ENCODE peak calls at places on chromosomes 13 and 19, in four cellular contexts. W is A549, A is GM12878, R is H1. S is an unnamed sample.

GRCh38 chr13:78569029-78569428 is 34.3 kb downstream of the POU4F1 start:
- DNase-seq in W (no peak), A (no peak), R (no peak), S (no peak)

GRCh38 chr13:91904597-91904996 is 506.2 kb downstream of the GPC5 start:
- DNase-seq in W (no peak), A (peak), R (no peak), S (no peak)

GRCh38 chr13:102814793-102815192 is 15.9 kb downstream of the BIVM start:
- DNase-seq in W (no peak), A (no peak), R (no peak), S (no peak)

GRCh38 chr19:728011-728410 is 19.3 kb downstream of the PALM start:
- DNase-seq in W (no peak), A (no peak), R (no peak), S (no peak)

GRCh38 chr19:42270346-42271044 is 1.4 kb downstream of the CIC start:
- DNase-seq in W (peak), A (no peak), R (no peak), S (no peak)

GRCh38 chr19:15015946-15016542 is 33.2 kb upstream of the CASP14 start:
- DNase-seq in W (no peak), A (no peak), R (no peak), S (peak)

GRCh38 chr19:35207391-35207871 is 21.1 kb downstream of the FAM187B start:
- DNase-seq in W (no peak), A (no peak), R (no peak), S (no peak)

GRCh38 chr13:23534090-23534489 is 36.1 kb upstream of the TNFRSF19 start:
- DNase-seq in W (no peak), A (no peak), R (no peak), S (no peak)

GRCh38 chr13:94703271-94703670 is 9.1 kb downstream of the SOX21 start:
- DNase-seq in W (no peak), A (no peak), R (no peak), S (no peak)

GRCh38 chr13:45786293-45786920 is 65.1 kb downstream of the SIAH3 start:
- DNase-seq in W (no peak), A (no peak), R (no peak), S (no peak)

DNA sequence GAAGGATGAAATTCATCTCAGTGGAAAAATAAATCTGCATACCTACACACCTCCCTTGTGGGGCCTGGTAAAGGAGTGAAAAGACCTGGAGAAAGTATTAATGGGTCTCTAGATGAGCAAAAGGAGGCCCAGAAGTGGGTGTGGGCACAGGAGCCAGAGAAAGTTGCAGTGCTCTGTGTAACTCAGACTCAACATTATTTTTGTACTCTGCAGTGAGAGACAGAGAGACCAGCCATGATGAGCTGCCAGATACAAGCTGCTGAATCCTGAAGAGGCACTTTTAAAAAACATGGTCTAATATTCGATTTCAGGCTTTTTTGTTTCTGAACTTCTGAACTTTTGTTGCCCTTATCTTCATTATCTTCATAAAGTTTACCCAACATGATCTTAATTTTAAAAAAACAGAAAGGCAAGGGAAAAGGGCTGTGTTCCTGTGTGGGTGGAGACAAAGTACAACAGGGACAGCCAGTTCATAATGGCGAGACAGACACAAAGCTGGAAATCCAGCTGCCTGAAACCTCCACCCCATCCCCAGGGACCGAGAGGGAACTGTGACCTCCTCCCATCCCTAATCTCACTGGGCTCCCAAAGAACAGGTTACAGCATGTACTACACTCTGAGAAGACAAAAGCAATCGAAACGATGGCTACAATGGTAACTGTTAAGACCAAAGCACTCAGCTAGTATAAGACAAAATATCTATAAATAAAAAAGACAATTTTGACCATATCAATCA is 77.2 kb downstream of the KLF12 start:
- DNase-seq in W (no peak), A (no peak), R (no peak), S (no peak)
- TF ChIP-seq KDM1A in W (no peak), A (no peak), R (no peak), S (no peak)

GRCh38 chr19:29727906-29728305 is 12.8 kb upstream of the C19orf12 start:
- DNase-seq in W (no peak), A (no peak), R (no peak), S (no peak)

GRCh38 chr19:29724741-29725140 is 9.7 kb upstream of the C19orf12 start:
- DNase-seq in W (no peak), A (no peak), R (no peak), S (no peak)

GRCh38 chr19:29724102-29724641 is 9.1 kb upstream of the C19orf12 start:
- DNase-seq in W (no peak), A (no peak), R (no peak), S (peak)
- TF ChIP-seq RFX5 in W (no peak), A (no peak), R (no peak), S (no peak)

DNA sequence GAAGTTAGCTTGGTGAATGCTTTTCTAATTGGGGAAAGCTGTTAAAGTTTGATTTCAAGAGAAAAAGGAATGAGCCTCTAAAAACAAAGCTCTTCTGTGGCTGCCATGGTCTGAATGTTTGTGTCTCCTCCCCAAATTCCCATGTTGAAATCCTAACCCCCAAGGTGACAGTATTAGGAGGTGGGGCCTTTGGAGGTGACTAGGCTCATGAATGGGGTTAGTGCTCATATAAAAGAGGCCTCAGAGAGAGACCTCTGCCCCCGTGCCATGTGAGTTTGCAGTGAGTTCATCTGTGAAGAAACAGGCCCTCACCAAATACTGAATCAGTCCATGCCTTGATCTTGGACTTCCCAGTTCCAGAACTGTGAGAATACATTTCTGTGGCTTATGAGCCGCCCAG is 56.5 kb downstream of the ARHGEF7 start:
- DNase-seq in W (no peak), A (no peak), R (no peak), S (no peak)
- TF ChIP-seq KDM1A in W (no peak), A (no peak), R (no peak), S (no peak)

GRCh38 chr13:36764957-36765356 is 54.1 kb upstream of the RFXAP start:
- DNase-seq in W (no peak), A (no peak), R (no peak), S (no peak)

GRCh38 chr13:36769126-36769525 is 49.9 kb upstream of the RFXAP start:
- DNase-seq in W (no peak), A (no peak), R (no peak), S (no peak)

GRCh38 chr13:36764536-36764935 is 54.5 kb upstream of the RFXAP start:
- DNase-seq in W (no peak), A (no peak), R (no peak), S (no peak)

GRCh38 chr13:36767276-36767675 is 51.7 kb upstream of the RFXAP start:
- DNase-seq in W (no peak), A (no peak), R (no peak), S (no peak)

DNA sequence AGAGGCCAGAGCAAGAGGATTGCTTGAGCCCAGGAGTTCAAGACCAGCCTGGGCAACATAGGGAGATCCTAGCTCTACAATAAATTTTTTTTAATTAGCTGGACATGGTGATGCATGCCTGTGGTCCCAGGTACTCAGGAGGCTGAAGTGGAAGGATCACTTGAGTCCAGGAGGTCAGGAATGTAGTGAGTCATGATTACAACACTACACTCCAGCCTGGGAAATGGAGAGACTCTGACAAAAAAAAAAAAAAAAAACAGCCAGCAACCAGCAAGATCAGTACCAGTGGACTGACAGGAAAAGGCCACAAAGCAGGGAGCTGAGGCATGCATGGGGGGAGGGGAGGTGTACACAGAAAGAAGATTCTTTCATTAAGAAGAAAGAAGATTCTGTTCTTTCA is 52.7 kb upstream of the RFXAP start:
- DNase-seq in W (peak), A (no peak), R (no peak), S (no peak)
- TF ChIP-seq RFX5 in W (no peak), A (no peak), R (no peak), S (no peak)

GRCh38 chr13:109509154-109509905 is 277.1 kb downstream of the IRS2 start:
- DNase-seq in W (no peak), A (no peak), R (no peak), S (no peak)
- TF ChIP-seq KDM1A in W (no peak), A (no peak), R (no peak), S (no peak)

DNA sequence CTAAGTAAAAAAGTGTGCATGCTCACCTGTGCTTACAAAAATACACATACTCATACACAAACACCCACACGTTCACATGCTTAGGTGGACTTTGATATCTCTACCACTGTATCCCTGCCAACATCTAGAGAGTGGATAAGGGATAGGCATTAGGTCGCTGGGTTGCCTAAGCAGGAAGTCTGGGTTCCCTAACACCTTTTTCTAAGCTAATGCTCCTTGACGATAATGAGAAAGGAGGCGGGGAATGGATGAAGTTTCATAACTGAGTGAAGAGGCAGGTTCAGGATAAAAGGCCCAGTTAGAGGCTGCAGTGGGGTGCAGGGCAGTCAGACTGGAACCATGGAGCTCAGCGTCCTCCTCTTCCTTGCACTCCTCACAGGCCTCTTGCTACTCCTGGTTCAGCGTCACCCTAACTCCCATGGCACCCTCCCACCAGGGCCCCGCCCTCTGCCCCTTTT is 41.9 kb upstream of the CYP2A7 start:
- DNase-seq in W (peak), A (no peak), R (no peak), S (no peak)
- TF ChIP-seq RFX5 in W (no peak), A (no peak), R (no peak), S (no peak)

DNA sequence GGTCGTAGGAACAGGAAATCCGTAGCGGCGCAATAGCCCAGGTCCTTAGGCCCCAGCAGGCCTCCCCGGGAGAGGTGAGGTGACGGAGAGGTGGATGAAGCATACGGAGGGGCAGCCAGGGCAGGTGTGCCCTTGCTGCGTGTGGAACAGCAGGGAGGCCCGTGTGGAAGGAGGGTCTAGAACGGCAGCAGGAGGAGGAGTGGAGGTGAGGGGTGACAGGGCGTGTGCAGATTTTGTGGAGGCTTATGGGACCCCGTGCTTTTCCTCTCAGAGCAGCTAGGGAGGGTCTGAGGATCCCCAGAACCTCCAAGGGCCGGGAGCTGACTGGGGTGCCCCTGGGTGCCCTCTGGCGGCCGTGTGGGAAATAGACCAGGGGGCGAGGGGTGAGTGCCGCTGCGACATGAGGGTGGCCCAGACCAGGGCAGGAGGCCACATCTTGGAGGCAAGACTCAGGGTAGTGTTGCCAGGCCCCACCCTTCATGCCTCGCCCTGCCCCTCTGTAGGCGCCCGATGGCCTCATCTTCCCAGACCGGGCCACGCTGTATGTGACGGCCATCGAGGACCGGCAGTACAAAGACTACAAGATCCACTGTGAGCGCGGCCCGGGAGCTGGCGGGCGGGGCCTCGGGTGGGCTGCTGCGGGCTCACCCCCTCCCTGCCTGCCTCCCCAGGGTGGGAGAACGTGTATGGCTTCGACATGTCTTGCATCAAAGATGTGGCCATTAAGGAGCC is 5.0 kb upstream of the ADM5 start:
- DNase-seq in W (peak), A (no peak), R (no peak), S (peak)
- TF ChIP-seq KDM1A in W (no peak), A (no peak), R (no peak), S (no peak)

GRCh38 chr19:13119654-13120053 is 1.6 kb downstream of the NACC1 start:
- DNase-seq in W (no peak), A (no peak), R (no peak), S (no peak)

GRCh38 chr19:13117176-13117771 is 734 bp upstream of the TRMT1 start:
- DNase-seq in W (no peak), A (no peak), R (no peak), S (no peak)

GRCh38 chr19:13117772-13118423 is at the start of gene NACC1:
- DNase-seq in W (peak), A (no peak), R (peak), S (peak)

GRCh38 chr19:13116282-13117175 is at the start of gene TRMT1:
- DNase-seq in W (peak), A (peak), R (peak), S (peak)

GRCh38 chr19:13118424-13119193 is 545 bp downstream of the NACC1 start:
- DNase-seq in W (peak), A (no peak), R (peak), S (peak)
- TF ChIP-seq RFX5 in W (no peak), A (no peak), R (no peak), S (no peak)

S was measured in K562.